ENCODE peak calls at places on chromosomes 11 and 22, in six cellular contexts. K is K562, Q is A549, R is HepG2, N is endothelial cell of umbilical vein, I is GM12878. X is an unnamed sample.

GRCh38 chr22:26707581-26707980 is 50.2 kb downstream of the MIAT start:
- DNase-seq in K (no peak), Q (no peak), R (no peak), N (no peak), I (no peak), X (no peak)

GRCh38 chr11:77266766-77267165 is 34.7 kb downstream of the GDPD4 start:
- DNase-seq in K (no peak), Q (no peak), R (no peak), N (no peak), I (no peak), X (no peak)

GRCh38 chr22:44329179-44329796 is 16.5 kb upstream of the SHISAL1 start:
- DNase-seq in K (no peak), Q (no peak), R (no peak), N (no peak), I (peak; percentile 32), X (peak; percentile 63)

GRCh38 chr11:44833869-44834452 is 107.2 kb downstream of the TSPAN18 start:
- DNase-seq in K (no peak), Q (no peak), R (no peak), N (no peak), I (no peak), X (no peak)

GRCh38 chr11:112025682-112026081 is 474 bp downstream of the DLAT start:
- DNase-seq in K (no peak), Q (peak; percentile 8), R (peak; percentile 4), N (peak; percentile 43), I (no peak), X (peak; percentile 50)

GRCh38 chr11:14310696-14311095 is 48.3 kb downstream of the RRAS2 start:
- DNase-seq in K (no peak), Q (no peak), R (no peak), N (peak; percentile 65), I (no peak), X (no peak)

GRCh38 chr11:121930004-121930965 is 185.7 kb downstream of the BLID start:
- DNase-seq in K (no peak), Q (no peak), R (no peak), N (peak; percentile 68), I (peak; percentile 7), X (no peak)

GRCh38 chr22:27433585-27434190 is 367.9 kb downstream of the MN1 start:
- DNase-seq in K (no peak), Q (no peak), R (no peak), N (peak; percentile 12), I (no peak), X (no peak)

GRCh38 chr11:59822989-59823566 is 12.5 kb upstream of the MRPL16 start:
- DNase-seq in K (peak; percentile 62), Q (peak; percentile 32), R (peak; percentile 63), N (peak; percentile 87), I (no peak), X (peak; percentile 87)

GRCh38 chr22:29872145-29872893 is 10.7 kb upstream of the MTMR3 start:
- DNase-seq in K (no peak), Q (no peak), R (no peak), N (no peak), I (no peak), X (peak; percentile 7)

GRCh38 chr22:20642668-20643179 is 131.2 kb upstream of the SERPIND1 start:
- DNase-seq in K (no peak), Q (no peak), R (no peak), N (no peak), I (no peak), X (no peak)

GRCh38 chr11:134578807-134579708 is 167.0 kb upstream of the B3GAT1 start:
- DNase-seq in K (peak; percentile 28), Q (no peak), R (peak; percentile 9), N (no peak), I (no peak), X (peak; percentile 46)

GRCh38 chr11:74611369-74611861 is 19.0 kb downstream of the POLD3 start:
- DNase-seq in K (no peak), Q (peak; percentile 18), R (peak; percentile 36), N (peak; percentile 46), I (no peak), X (peak; percentile 53)

GRCh38 chr22:29813126-29813525 is 24.9 kb downstream of the ASCC2 start:
- DNase-seq in K (no peak), Q (no peak), R (no peak), N (no peak), I (no peak), X (no peak)

GRCh38 chr11:120590472-120590871 is 78.9 kb downstream of the GRIK4 start:
- DNase-seq in K (peak; percentile 23), Q (no peak), R (no peak), N (no peak), I (no peak), X (no peak)

GRCh38 chr11:75302346-75302745 is 49.1 kb downstream of the ARRB1 start:
- DNase-seq in K (no peak), Q (no peak), R (no peak), N (peak; percentile 34), I (no peak), X (no peak)

GRCh38 chr11:12662101-12662500 is 12.1 kb upstream of the TEAD1 start:
- DNase-seq in K (no peak), Q (no peak), R (no peak), N (no peak), I (no peak), X (no peak)

GRCh38 chr11:88039512-88040496 is 135.4 kb downstream of the RAB38 start:
- DNase-seq in K (no peak), Q (no peak), R (no peak), N (no peak), I (no peak), X (no peak)

GRCh38 chr11:103729653-103730052 is 306.8 kb upstream of the DDI1 start:
- DNase-seq in K (no peak), Q (no peak), R (no peak), N (no peak), I (no peak), X (no peak)

GRCh38 chr11:9664276-9665171 is 647 bp downstream of the SWAP70 start:
- DNase-seq in K (peak; percentile 12), Q (peak; percentile 48), R (peak; percentile 29), N (peak; percentile 65), I (no peak), X (peak; percentile 68)

GRCh38 chr11:539971-540481 is 2.7 kb downstream of the LRRC56 start:
- DNase-seq in K (no peak), Q (no peak), R (no peak), N (no peak), I (no peak), X (no peak)

GRCh38 chr22:31628969-31629723 is 32.9 kb downstream of the PISD start:
- DNase-seq in K (no peak), Q (no peak), R (no peak), N (no peak), I (no peak), X (no peak)

GRCh38 chr11:117461396-117462182 is 133.9 kb downstream of the CEP164 start:
- DNase-seq in K (no peak), Q (no peak), R (no peak), N (no peak), I (no peak), X (no peak)

GRCh38 chr11:65446446-65447277 is 24.1 kb downstream of the NEAT1 start:
- DNase-seq in K (no peak), Q (no peak), R (no peak), N (peak; percentile 49), I (no peak), X (no peak)

GRCh38 chr22:20972014-20972797 is 5.2 kb downstream of the AIFM3 start:
- DNase-seq in K (peak; percentile 61), Q (no peak), R (no peak), N (no peak), I (no peak), X (no peak)

GRCh38 chr22:31850135-31850534 is 94.2 kb upstream of the YWHAH start:
- DNase-seq in K (no peak), Q (no peak), R (no peak), N (no peak), I (no peak), X (no peak)

GRCh38 chr22:48868554-48868953 is 959.1 kb downstream of the BRD1 start:
- DNase-seq in K (no peak), Q (no peak), R (no peak), N (no peak), I (no peak), X (no peak)

GRCh38 chr22:39900306-39901227 is at the start of gene GRAP2:
- DNase-seq in K (peak; percentile 32), Q (no peak), R (no peak), N (no peak), I (peak; percentile 94), X (peak; percentile 70)

GRCh38 chr22:23789638-23790037 is 2.9 kb downstream of the SMARCB1 start:
- DNase-seq in K (no peak), Q (no peak), R (peak; percentile 71), N (no peak), I (no peak), X (no peak)

GRCh38 chr11:118353084-118353710 is 6.2 kb upstream of the UBE4A start:
- DNase-seq in K (peak; percentile 16), Q (no peak), R (no peak), N (peak; percentile 25), I (no peak), X (peak; percentile 62)

GRCh38 chr11:75603791-75604736 is 42.0 kb downstream of the SERPINH1 start:
- DNase-seq in K (no peak), Q (no peak), R (no peak), N (peak; percentile 92), I (no peak), X (no peak)

GRCh38 chr11:68666854-68667253 is 17.5 kb upstream of the GAL start:
- DNase-seq in K (no peak), Q (no peak), R (no peak), N (no peak), I (no peak), X (peak; percentile 32)
- H3K4me3 ChIP-seq in K (no peak overlapping the region), Q (no peak overlapping the region), R (no peak overlapping the region), N (no peak overlapping the region), I (no peak overlapping the region), X (no peak overlapping the region)

GRCh38 chr11:115942043-115942442 is 437.8 kb upstream of the CADM1 start:
- DNase-seq in K (no peak), Q (no peak), R (no peak), N (no peak), I (no peak), X (no peak)
- TF ChIP-seq MYC in K (no peak), Q (no peak), R (no peak), N (no peak), I (no peak), X (no peak)

GRCh38 chr11:57210731-57211335 is 26.2 kb downstream of the APLNR start:
- DNase-seq in K (no peak), Q (no peak), R (no peak), N (peak; percentile 69), I (no peak), X (no peak)

GRCh38 chr11:57214087-57214395 is 23.0 kb downstream of the APLNR start:
- DNase-seq in K (no peak), Q (no peak), R (no peak), N (no peak), I (no peak), X (no peak)

GRCh38 chr11:57214494-57214893 is 22.6 kb downstream of the APLNR start:
- DNase-seq in K (no peak), Q (peak; percentile 18), R (no peak), N (no peak), I (no peak), X (no peak)

GRCh38 chr11:57216463-57216862 is 20.6 kb downstream of the APLNR start:
- DNase-seq in K (no peak), Q (no peak), R (no peak), N (no peak), I (no peak), X (no peak)

GRCh38 chr11:57213282-57214086 is 23.6 kb downstream of the APLNR start:
- DNase-seq in K (no peak), Q (no peak), R (no peak), N (peak; percentile 87), I (no peak), X (peak; percentile 19)
- TF ChIP-seq MAX in K (no peak), Q (no peak), R (no peak), N (no peak), I (no peak), X (no peak)

GRCh38 chr22:17370766-17371181 is 1.5 kb downstream of the CECR2 start:
- DNase-seq in K (no peak), Q (no peak), R (no peak), N (no peak), I (no peak), X (no peak)
- H3K4me3 ChIP-seq in K (no peak overlapping the region), Q (peak overlapping the region; percentile 51), R (no peak overlapping the region), N (no peak overlapping the region), I (no peak overlapping the region), X (no peak overlapping the region)